ENCODE peak calls at places on chromosomes 13 and 19, in four cellular contexts. One of them, this sample, is unnamed.

GRCh38 chr19:6021878-6022569 is 44.1 kb upstream of the RANBP3 start:
- DNase-seq in RWPE1: peak; percentile 40
- DNase-seq in hepatocyte: peak; percentile 92
- DNase-seq in brain microvascular endothelial cell: peak; percentile 74
- DNase-seq in this sample: peak; percentile 73

GRCh38 chr13:109383683-109384082 is 402.7 kb downstream of the IRS2 start:
- DNase-seq in RWPE1: peak; percentile 42
- DNase-seq in hepatocyte: peak; percentile 33
- DNase-seq in brain microvascular endothelial cell: peak; percentile 79
- DNase-seq in this sample: no peak

GRCh38 chr13:75636339-75637095 is 387 bp downstream of the LMO7 start:
- DNase-seq in RWPE1: peak; percentile 26
- DNase-seq in hepatocyte: peak; percentile 43
- DNase-seq in brain microvascular endothelial cell: no peak
- DNase-seq in this sample: peak; percentile 64

GRCh38 chr13:20772401-20773131 is 1.2 kb downstream of the EEF1AKMT1 start:
- DNase-seq in RWPE1: no peak
- DNase-seq in hepatocyte: no peak
- DNase-seq in brain microvascular endothelial cell: no peak
- DNase-seq in this sample: no peak

GRCh38 chr19:343451-343931 is 1.1 kb downstream of the MIER2 start:
- DNase-seq in RWPE1: peak; percentile 41
- DNase-seq in hepatocyte: no peak
- DNase-seq in brain microvascular endothelial cell: no peak
- DNase-seq in this sample: no peak

GRCh38 chr13:77784531-77784930 is 87.0 kb downstream of the SLAIN1 start:
- DNase-seq in RWPE1: no peak
- DNase-seq in hepatocyte: no peak
- DNase-seq in brain microvascular endothelial cell: no peak
- DNase-seq in this sample: no peak

GRCh38 chr13:25231537-25231936 is 55.8 kb downstream of the MTMR6 start:
- DNase-seq in RWPE1: no peak
- DNase-seq in hepatocyte: no peak
- DNase-seq in brain microvascular endothelial cell: no peak
- DNase-seq in this sample: no peak

GRCh38 chr13:51397262-51397933 is 55.4 kb downstream of the INTS6 start:
- DNase-seq in RWPE1: no peak
- DNase-seq in hepatocyte: peak; percentile 52
- DNase-seq in brain microvascular endothelial cell: peak; percentile 47
- DNase-seq in this sample: no peak

GRCh38 chr13:36190771-36191170 is 23.6 kb downstream of the SOHLH2 start:
- DNase-seq in RWPE1: no peak
- DNase-seq in hepatocyte: no peak
- DNase-seq in brain microvascular endothelial cell: no peak
- DNase-seq in this sample: no peak

GRCh38 chr19:52689804-52690394 is 44.9 kb downstream of the ZNF611 start:
- DNase-seq in RWPE1: peak; percentile 9
- DNase-seq in hepatocyte: peak; percentile 40
- DNase-seq in brain microvascular endothelial cell: no peak
- DNase-seq in this sample: no peak

GRCh38 chr19:18156841-18157464 is 4.0 kb downstream of the PIK3R2 start:
- DNase-seq in RWPE1: peak; percentile 96
- DNase-seq in hepatocyte: peak; percentile 89
- DNase-seq in brain microvascular endothelial cell: peak; percentile 77
- DNase-seq in this sample: no peak

GRCh38 chr13:46721054-46721453 is 75.9 kb downstream of the ESD start:
- DNase-seq in RWPE1: peak; percentile 20
- DNase-seq in hepatocyte: peak; percentile 67
- DNase-seq in brain microvascular endothelial cell: peak; percentile 56
- DNase-seq in this sample: peak; percentile 25

GRCh38 chr19:55927991-55928390 is 4.1 kb downstream of the NLRP13 start:
- DNase-seq in RWPE1: no peak
- DNase-seq in hepatocyte: no peak
- DNase-seq in brain microvascular endothelial cell: no peak
- DNase-seq in this sample: no peak

GRCh38 chr19:12156254-12157058 is at the start of gene ZNF625:
- DNase-seq in RWPE1: peak; percentile 82
- DNase-seq in hepatocyte: peak; percentile 92
- DNase-seq in brain microvascular endothelial cell: peak; percentile 85
- DNase-seq in this sample: no peak

GRCh38 chr13:28040977-28041376 is 52.5 kb upstream of the URAD start:
- DNase-seq in RWPE1: no peak
- DNase-seq in hepatocyte: no peak
- DNase-seq in brain microvascular endothelial cell: no peak
- DNase-seq in this sample: no peak

GRCh38 chr13:112140366-112140765 is 73.4 kb downstream of the SOX1 start:
- DNase-seq in RWPE1: no peak
- DNase-seq in hepatocyte: no peak
- DNase-seq in brain microvascular endothelial cell: no peak
- DNase-seq in this sample: no peak

GRCh38 chr19:1691589-1692290 is 39.3 kb upstream of the TCF3 start:
- DNase-seq in RWPE1: no peak
- DNase-seq in hepatocyte: no peak
- DNase-seq in brain microvascular endothelial cell: no peak
- DNase-seq in this sample: no peak

GRCh38 chr13:74891610-74892009 is 590.4 kb downstream of the TBC1D4 start:
- DNase-seq in RWPE1: peak; percentile 55
- DNase-seq in hepatocyte: no peak
- DNase-seq in brain microvascular endothelial cell: peak; percentile 28
- DNase-seq in this sample: no peak

GRCh38 chr19:7652061-7652641 is 15.2 kb downstream of the STXBP2 start:
- DNase-seq in RWPE1: peak; percentile 78
- DNase-seq in hepatocyte: peak; percentile 87
- DNase-seq in brain microvascular endothelial cell: peak; percentile 56
- DNase-seq in this sample: peak; percentile 93

GRCh38 chr19:52653161-52653560 is 15.0 kb upstream of the ZNF83 start:
- DNase-seq in RWPE1: no peak
- DNase-seq in hepatocyte: no peak
- DNase-seq in brain microvascular endothelial cell: no peak
- DNase-seq in this sample: no peak

GRCh38 chr13:43289458-43290255 is 266.3 kb downstream of the DNAJC15 start:
- DNase-seq in RWPE1: no peak
- DNase-seq in hepatocyte: no peak
- DNase-seq in brain microvascular endothelial cell: no peak
- DNase-seq in this sample: no peak

GRCh38 chr19:35281303-35281702 is 1.0 kb upstream of the HAMP start:
- DNase-seq in RWPE1: no peak
- DNase-seq in hepatocyte: no peak
- DNase-seq in brain microvascular endothelial cell: no peak
- DNase-seq in this sample: no peak

GRCh38 chr13:85316501-85316900 is 482.7 kb downstream of the SLITRK6 start:
- DNase-seq in RWPE1: no peak
- DNase-seq in hepatocyte: no peak
- DNase-seq in brain microvascular endothelial cell: no peak
- DNase-seq in this sample: no peak

GRCh38 chr13:27980280-27980998 is 8.1 kb downstream of the URAD start:
- DNase-seq in RWPE1: no peak
- DNase-seq in hepatocyte: peak; percentile 75
- DNase-seq in brain microvascular endothelial cell: no peak
- DNase-seq in this sample: no peak

GRCh38 chr13:37173214-37173613 is 67.8 kb upstream of the CSNK1A1L start:
- DNase-seq in RWPE1: no peak
- DNase-seq in hepatocyte: no peak
- DNase-seq in brain microvascular endothelial cell: peak; percentile 34
- DNase-seq in this sample: no peak

GRCh38 chr19:46491975-46492682 is 3.5 kb downstream of the PNMA8B start:
- DNase-seq in RWPE1: no peak
- DNase-seq in hepatocyte: no peak
- DNase-seq in brain microvascular endothelial cell: no peak
- DNase-seq in this sample: no peak

DNA sequence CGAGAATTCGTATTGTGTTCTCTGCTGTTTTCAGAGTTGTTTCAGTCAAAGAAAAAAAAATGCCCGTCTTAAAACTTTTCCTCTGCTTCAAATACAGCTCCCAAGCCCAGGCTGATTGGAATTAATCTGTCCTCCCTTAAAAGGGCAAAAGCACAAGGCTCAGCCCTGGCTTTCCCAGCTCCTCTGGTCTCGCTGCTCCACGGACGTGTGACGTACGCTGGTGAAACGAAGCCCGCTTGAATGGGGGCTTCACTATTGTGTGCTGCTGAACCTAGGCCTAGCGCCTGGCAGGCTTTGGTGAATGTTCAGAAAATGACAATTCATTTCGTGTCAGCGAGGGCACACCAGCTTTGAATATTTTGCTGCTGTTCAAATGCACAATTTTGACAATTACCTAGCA is 654 bp upstream of the ZNF135 start:
- DNase-seq in RWPE1: no peak
- DNase-seq in hepatocyte: no peak
- DNase-seq in brain microvascular endothelial cell: no peak
- DNase-seq in this sample: no peak
- H3K27ac ChIP-seq in RWPE1: no peak overlapping the region
- H3K27ac ChIP-seq in hepatocyte: peak overlapping the region; percentile 99
- H3K27ac ChIP-seq in brain microvascular endothelial cell: no peak overlapping the region
- H3K27ac ChIP-seq in this sample: no peak overlapping the region

DNA sequence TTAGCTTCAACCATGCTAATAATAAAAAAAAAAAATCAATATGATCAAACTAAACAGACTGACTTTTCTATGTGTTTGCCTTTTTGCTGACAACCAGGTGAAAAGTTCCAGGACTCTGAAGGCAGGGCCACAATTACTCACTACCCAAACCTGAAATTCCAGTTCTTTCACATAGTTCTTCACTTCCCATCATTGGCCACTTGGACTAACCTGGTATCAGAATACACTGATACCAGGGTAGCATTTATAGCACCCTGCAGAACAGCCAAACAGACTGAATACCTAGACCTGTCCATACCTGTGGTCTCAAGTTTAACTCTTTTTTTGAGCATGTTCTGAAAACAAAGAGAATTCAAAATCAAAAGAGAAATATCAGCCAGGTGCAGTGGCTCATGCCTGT is 25.1 kb downstream of the ELF1 start:
- DNase-seq in RWPE1: peak; percentile 92
- DNase-seq in hepatocyte: peak; percentile 83
- DNase-seq in brain microvascular endothelial cell: no peak
- DNase-seq in this sample: no peak
- H3K27ac ChIP-seq in RWPE1: peak overlapping the region; percentile 66
- H3K27ac ChIP-seq in hepatocyte: peak overlapping the region; percentile 88
- H3K27ac ChIP-seq in brain microvascular endothelial cell: no peak overlapping the region
- H3K27ac ChIP-seq in this sample: peak overlapping the region; percentile 52

GRCh38 chr19:53878786-53879144 is 3.2 kb upstream of the PRKCG start:
- DNase-seq in RWPE1: no peak
- DNase-seq in hepatocyte: no peak
- DNase-seq in brain microvascular endothelial cell: peak; percentile 49
- DNase-seq in this sample: no peak
- H3K27ac ChIP-seq in RWPE1: peak overlapping the region; percentile 47
- H3K27ac ChIP-seq in hepatocyte: peak overlapping the region; percentile 74
- H3K27ac ChIP-seq in brain microvascular endothelial cell: peak overlapping the region; percentile 8
- H3K27ac ChIP-seq in this sample: no peak overlapping the region

DNA sequence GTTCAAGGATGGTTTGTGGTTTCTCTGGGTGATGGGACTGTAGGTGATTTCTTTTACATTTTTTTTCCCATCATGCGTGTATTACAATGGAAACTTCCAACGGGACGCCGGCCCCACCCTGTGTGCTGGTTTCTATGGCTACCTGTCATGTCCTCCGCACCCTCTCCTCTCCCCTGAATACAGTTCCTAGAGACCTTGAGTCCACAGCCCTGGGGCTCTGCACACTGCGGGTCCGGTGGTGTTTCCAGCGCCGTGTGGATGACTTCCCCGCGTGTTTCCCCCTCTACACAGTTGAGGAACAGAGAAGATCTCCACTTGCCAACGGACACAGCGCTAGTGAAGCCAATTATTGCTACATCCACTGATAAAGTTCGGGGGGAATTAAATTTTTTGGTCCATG is 39.1 kb upstream of the GAS6 start:
- DNase-seq in RWPE1: no peak
- DNase-seq in hepatocyte: no peak
- DNase-seq in brain microvascular endothelial cell: no peak
- DNase-seq in this sample: no peak
- H3K27ac ChIP-seq in RWPE1: peak overlapping the region; percentile 54
- H3K27ac ChIP-seq in hepatocyte: no peak overlapping the region
- H3K27ac ChIP-seq in brain microvascular endothelial cell: no peak overlapping the region
- H3K27ac ChIP-seq in this sample: no peak overlapping the region

GRCh38 chr19:47740866-47741519 is 4.4 kb upstream of the NOP53 start:
- DNase-seq in RWPE1: no peak
- DNase-seq in hepatocyte: no peak
- DNase-seq in brain microvascular endothelial cell: no peak
- DNase-seq in this sample: no peak

GRCh38 chr19:47741544-47742125 is 3.7 kb upstream of the NOP53 start:
- DNase-seq in RWPE1: no peak
- DNase-seq in hepatocyte: no peak
- DNase-seq in brain microvascular endothelial cell: no peak
- DNase-seq in this sample: no peak

GRCh38 chr19:47745010-47745901 is at the start of gene NOP53:
- DNase-seq in RWPE1: peak; percentile 89
- DNase-seq in hepatocyte: peak; percentile 98
- DNase-seq in brain microvascular endothelial cell: peak; percentile 96
- DNase-seq in this sample: peak; percentile 98

DNA sequence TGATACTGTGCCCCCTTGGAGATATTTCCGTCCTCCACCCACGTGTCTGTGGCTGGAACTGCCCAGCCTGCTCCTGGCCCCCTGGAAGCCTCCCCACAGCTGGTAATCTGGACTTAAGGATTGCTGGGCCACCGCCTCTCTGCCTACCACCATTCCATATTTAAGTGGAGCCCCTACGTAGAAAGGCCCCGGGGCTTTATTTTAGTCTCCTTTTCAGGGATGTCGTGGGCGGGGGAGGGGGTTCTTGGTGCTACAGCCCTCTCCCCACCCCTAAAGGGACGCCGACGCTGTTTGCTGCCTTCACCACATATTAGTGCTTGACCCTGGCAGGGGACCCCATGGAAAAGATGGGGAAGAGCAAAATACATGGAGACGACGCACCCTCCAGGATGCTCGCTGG is 2.7 kb upstream of the NOP53 start:
- DNase-seq in RWPE1: no peak
- DNase-seq in hepatocyte: no peak
- DNase-seq in brain microvascular endothelial cell: no peak
- DNase-seq in this sample: no peak
- H3K27ac ChIP-seq in RWPE1: peak overlapping the region; percentile 99
- H3K27ac ChIP-seq in hepatocyte: peak overlapping the region; percentile 98
- H3K27ac ChIP-seq in brain microvascular endothelial cell: peak overlapping the region; percentile 91
- H3K27ac ChIP-seq in this sample: no peak overlapping the region